ENCODE peak calls at places on chromosomes 4 and X, in nine cellular contexts. K, E, R, U, J, D, S, Q and L are unnamed samples. For H3K27me3 and H3K36me3, the result is how much of the 10 kb centered on the place peaks cover.

GRCh38 chr4:141768954-141769353 is 132.6 kb downstream of the IL15 start:
- DNase-seq in Q (no peak), E (peak), R (no peak), S (no peak), J (no peak), D (no peak), K (no peak), U (no peak), L (no peak)

GRCh38 chr4:57109530-57109846 is 697 bp downstream of the IGFBP7 start:
- DNase-seq in K (no peak), J (no peak), Q (no peak), D (no peak), U (no peak), E (no peak), R (no peak), S (no peak), L (no peak)

GRCh38 chr4:20320232-20320631 is 68.5 kb downstream of the SLIT2 start:
- DNase-seq in U (no peak), D (no peak), Q (no peak), K (no peak), E (peak), R (no peak), J (no peak), S (no peak), L (no peak)

GRCh38 chr4:93710101-93710846 is 118.3 kb upstream of the ATOH1 start:
- DNase-seq in R (peak), U (peak), S (no peak), E (peak), Q (no peak), K (no peak), D (no peak), J (no peak), L (no peak)

GRCh38 chr4:24657768-24658617 is 73.6 kb upstream of the DHX15 start:
- DNase-seq in K (no peak), Q (no peak), U (peak), J (no peak), E (peak), D (no peak), R (peak), S (no peak), L (no peak)

GRCh38 chr4:87896020-87896621 is 63.4 kb downstream of the MEPE start:
- DNase-seq in S (no peak), U (no peak), R (no peak), K (no peak), E (no peak), D (no peak), Q (peak), J (no peak), L (no peak)

GRCh38 chrX:21658152-21658737 is at the start of gene KLHL34:
- DNase-seq in E (no peak), Q (no peak), D (no peak), U (no peak), S (peak), J (no peak), R (no peak), K (no peak), L (no peak)

GRCh38 chr4:79917246-79917645 is 155.8 kb downstream of the ANTXR2 start:
- DNase-seq in R (no peak), D (peak), E (peak), S (no peak), K (peak), J (no peak), U (peak), Q (peak), L (peak)

GRCh38 chr4:104975617-104976016 is 171.1 kb upstream of the TET2 start:
- DNase-seq in J (no peak), S (no peak), U (no peak), D (no peak), Q (no peak), E (no peak), R (no peak), K (no peak), L (no peak)

GRCh38 chr4:171478181-171478580 is 335.0 kb upstream of the GALNTL6 start:
- DNase-seq in Q (no peak), U (no peak), K (no peak), J (no peak), D (no peak), E (no peak), S (no peak), R (no peak), L (no peak)

GRCh38 chrX:19792412-19792811 is 95.0 kb downstream of the SH3KBP1 start:
- DNase-seq in E (no peak), U (no peak), K (no peak), J (no peak), Q (no peak), R (no peak), D (no peak), S (no peak), L (no peak)

GRCh38 chr4:36152712-36153111 is 91.6 kb downstream of the ARAP2 start:
- DNase-seq in D (no peak), S (no peak), J (no peak), U (no peak), R (no peak), Q (no peak), E (peak), K (no peak), L (no peak)

GRCh38 chr4:77202491-77202890 is 45.5 kb downstream of the CCNG2 start:
- DNase-seq in D (no peak), S (no peak), U (no peak), K (no peak), E (no peak), R (no peak), J (no peak), Q (no peak), L (no peak)

GRCh38 chr4:55255171-55255570 is 90.9 kb upstream of the SRD5A3 start:
- DNase-seq in K (no peak), R (no peak), S (no peak), Q (no peak), J (no peak), D (no peak), U (no peak), E (no peak), L (no peak)

GRCh38 chrX:24506082-24506481 is 41.0 kb downstream of the PDK3 start:
- DNase-seq in E (no peak), S (no peak), U (peak), K (no peak), J (no peak), D (no peak), Q (no peak), R (no peak), L (no peak)

GRCh38 chrX:41922125-41922521 is 1.2 kb downstream of the CASK start:
- DNase-seq in Q (no peak), R (no peak), S (no peak), E (peak), K (peak), J (no peak), U (no peak), D (peak), L (no peak)

GRCh38 chr4:24753519-24753918 is 41.9 kb upstream of the SOD3 start:
- DNase-seq in J (no peak), R (no peak), U (no peak), S (no peak), K (no peak), Q (peak), E (no peak), D (no peak), L (no peak)

GRCh38 chr4:7070729-7071511 is 3.1 kb upstream of the GRPEL1 start:
- DNase-seq in J (peak), D (peak), U (peak), Q (peak), E (peak), R (peak), S (peak), K (peak), L (peak)

GRCh38 chr4:96955226-96955625 is 1115.3 kb downstream of the PDHA2 start:
- DNase-seq in J (no peak), U (no peak), R (no peak), D (no peak), E (no peak), Q (no peak), S (no peak), K (no peak), L (no peak)

GRCh38 chr4:7217039-7217438 is 24.7 kb downstream of the SORCS2 start:
- DNase-seq in R (no peak), Q (no peak), J (no peak), S (peak), E (no peak), U (no peak), K (no peak), D (no peak), L (no peak)

GRCh38 chr4:98653890-98654867 is 4.2 kb downstream of the TSPAN5 start:
- DNase-seq in U (no peak), K (no peak), E (no peak), S (no peak), D (no peak), Q (no peak), R (no peak), J (peak), L (no peak)

GRCh38 chrX:154987940-154988339 is 34.6 kb downstream of the F8 start:
- DNase-seq in J (no peak), D (no peak), E (no peak), S (no peak), Q (no peak), K (no peak), R (no peak), U (no peak), L (no peak)

GRCh38 chrX:136626237-136626636 is 21.7 kb upstream of the CD40LG start:
- DNase-seq in U (no peak), Q (no peak), S (no peak), J (no peak), E (no peak), R (no peak), K (no peak), D (no peak), L (no peak)

GRCh38 chrX:38880460-38880859 is 79.2 kb downstream of the MID1IP1 start:
- DNase-seq in S (no peak), D (no peak), U (no peak), K (no peak), R (no peak), Q (no peak), J (no peak), E (no peak), L (no peak)

GRCh38 chrX:145464650-145465049 is 217.3 kb downstream of the SPANXN1 start:
- DNase-seq in R (no peak), Q (no peak), D (no peak), K (no peak), S (no peak), E (no peak), U (no peak), J (no peak), L (no peak)

GRCh38 chr4:189084671-189085070 is 856.0 kb upstream of the FRG1 start:
- DNase-seq in J (no peak), D (no peak), R (no peak), S (no peak), K (no peak), Q (no peak), E (peak), U (no peak), L (no peak)

GRCh38 chrX:63754141-63754859 is 30.7 kb downstream of the ARHGEF9 start:
- DNase-seq in R (peak), U (no peak), K (peak), E (no peak), S (peak), J (no peak), Q (no peak), D (peak), L (peak)

DNA sequence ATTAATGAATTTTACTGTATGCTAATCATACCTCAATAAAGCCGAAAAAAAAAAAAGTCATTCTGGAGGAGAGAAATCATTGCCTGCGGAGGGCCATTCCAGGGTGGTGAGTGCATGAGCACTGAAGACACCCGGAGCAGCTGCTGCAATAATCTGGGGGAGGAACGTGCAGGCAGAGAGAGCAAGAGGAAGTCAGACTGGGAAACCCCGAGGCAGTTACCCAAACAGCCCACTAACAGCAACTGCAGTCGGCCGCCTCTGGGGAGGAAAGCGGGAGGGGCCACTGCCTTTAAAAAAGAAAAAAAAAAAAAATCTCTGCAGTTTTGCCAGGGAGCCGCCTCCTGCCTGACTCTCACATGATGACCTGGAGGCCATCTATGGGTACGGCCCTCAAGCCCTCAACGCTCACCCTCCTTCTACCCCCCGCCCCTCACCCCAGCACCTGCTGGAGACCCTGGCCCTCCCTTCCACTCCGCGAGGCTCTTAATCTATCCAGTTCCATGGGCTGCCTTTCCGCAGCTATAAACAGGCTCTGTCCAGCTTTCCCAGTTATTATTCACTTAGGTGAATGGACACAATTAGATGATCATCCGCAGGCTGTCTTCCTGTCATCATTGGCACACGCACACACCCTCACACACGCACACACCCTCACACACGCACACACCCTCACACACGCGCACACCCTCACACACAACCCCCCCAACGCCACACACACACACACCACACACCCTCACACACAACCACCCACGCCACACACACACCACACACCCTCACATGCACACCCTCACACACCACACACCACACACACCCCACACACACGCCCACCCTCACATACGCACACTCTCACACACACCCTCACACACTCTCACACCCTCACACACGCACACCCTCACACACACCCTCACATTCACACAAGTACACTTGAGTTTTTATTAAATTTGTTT is 3.4 kb upstream of the AVPR2 start:
- DNase-seq in D (peak), U (peak), Q (no peak), J (peak), E (peak), K (peak), R (peak), S (peak), L (peak)
- H3K27me3 ChIP-seq in D (under half), U (under half), Q (under half), J (under half), E (under half), K (under half), R (under half), S (under half), L (under half)

GRCh38 chrX:47206316-47206715 is 12.2 kb upstream of the CDK16 start:
- DNase-seq in K (no peak), J (no peak), D (no peak), U (no peak), S (no peak), R (no peak), E (no peak), Q (no peak), L (no peak)

GRCh38 chrX:47208108-47208507 is 10.4 kb upstream of the CDK16 start:
- DNase-seq in U (no peak), K (no peak), D (no peak), R (no peak), Q (no peak), S (no peak), J (no peak), E (no peak), L (no peak)

GRCh38 chrX:47202877-47203276 is 9.2 kb downstream of the UBA1 start:
- DNase-seq in E (no peak), J (no peak), D (no peak), U (no peak), Q (no peak), K (no peak), S (no peak), R (no peak), L (no peak)

GRCh38 chrX:47202316-47202715 is 8.7 kb downstream of the UBA1 start:
- DNase-seq in R (no peak), J (no peak), E (no peak), Q (no peak), S (no peak), K (no peak), D (no peak), U (no peak), L (no peak)

GRCh38 chrX:47204970-47205369 is 11.3 kb downstream of the UBA1 start:
- DNase-seq in D (no peak), Q (no peak), J (no peak), K (no peak), E (no peak), U (no peak), R (no peak), S (no peak), L (no peak)
- H3K36me3 ChIP-seq in D (half or more), Q (under half), J (half or more), K (half or more), E (half or more), U (under half), R (under half), S (under half), L (half or more)

DNA sequence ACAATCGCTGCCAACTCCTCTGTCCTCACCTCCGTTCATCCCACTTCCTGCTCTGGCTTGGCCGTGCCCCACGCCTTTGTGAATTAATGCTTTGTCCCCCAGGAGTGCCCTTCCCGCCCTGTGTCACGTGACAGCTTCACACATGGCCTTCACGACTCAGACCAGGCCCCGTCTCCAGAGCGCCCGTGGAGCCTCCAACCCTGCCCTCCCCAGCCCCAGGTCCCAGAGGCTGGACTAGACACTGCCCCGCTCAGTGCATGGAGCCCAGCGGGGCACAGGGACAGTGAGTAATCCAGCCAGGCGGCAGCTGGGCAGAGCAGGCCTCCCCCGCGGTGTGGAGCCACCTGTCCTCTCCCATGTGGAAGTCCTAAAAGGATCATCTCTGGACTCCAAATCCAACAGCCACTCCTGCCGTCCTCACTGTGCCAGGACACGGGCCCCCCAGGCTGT is 7.4 kb downstream of the ADRA2C start:
- DNase-seq in R (no peak), U (no peak), S (peak), E (no peak), K (no peak), Q (no peak), J (no peak), D (no peak), L (no peak)
- H3K27me3 ChIP-seq in R (under half), U (under half), S (under half), E (under half), K (under half), Q (under half), J (half or more), D (under half), L (under half)

GRCh38 chrX:8657883-8658282 is 74.1 kb downstream of the ANOS1 start:
- DNase-seq in D (no peak), S (no peak), U (no peak), E (no peak), R (no peak), K (no peak), J (no peak), Q (no peak), L (no peak)
- H3K36me3 ChIP-seq in D (under half), S (under half), U (under half), E (under half), R (under half), K (under half), J (under half), Q (under half), L (under half)

GRCh38 chr4:165156906-165157305 is 44.2 kb upstream of the TMEM192 start:
- DNase-seq in J (no peak), S (no peak), K (no peak), Q (no peak), U (no peak), R (no peak), D (no peak), E (no peak), L (no peak)
- H3K27me3 ChIP-seq in J (under half), S (under half), K (under half), Q (under half), U (under half), R (under half), D (under half), E (under half), L (under half)

GRCh38 chr4:2248044-2248780 is 6.3 kb upstream of the HAUS3 start:
- DNase-seq in E (peak), J (no peak), D (no peak), U (no peak), R (peak), K (no peak), Q (no peak), S (peak), L (no peak)

GRCh38 chr4:2248821-2249261 is 6.9 kb upstream of the HAUS3 start:
- DNase-seq in R (peak), U (no peak), E (peak), K (no peak), Q (no peak), J (no peak), S (peak), D (no peak), L (no peak)

GRCh38 chr4:2250003-2250763 is 8.3 kb upstream of the HAUS3 start:
- DNase-seq in E (peak), J (no peak), Q (no peak), S (peak), K (no peak), D (no peak), R (peak), U (no peak), L (peak)

GRCh38 chr4:2250764-2251072 is 8.8 kb upstream of the HAUS3 start:
- DNase-seq in K (no peak), R (peak), E (no peak), Q (no peak), D (no peak), U (no peak), J (peak), S (no peak), L (no peak)

DNA sequence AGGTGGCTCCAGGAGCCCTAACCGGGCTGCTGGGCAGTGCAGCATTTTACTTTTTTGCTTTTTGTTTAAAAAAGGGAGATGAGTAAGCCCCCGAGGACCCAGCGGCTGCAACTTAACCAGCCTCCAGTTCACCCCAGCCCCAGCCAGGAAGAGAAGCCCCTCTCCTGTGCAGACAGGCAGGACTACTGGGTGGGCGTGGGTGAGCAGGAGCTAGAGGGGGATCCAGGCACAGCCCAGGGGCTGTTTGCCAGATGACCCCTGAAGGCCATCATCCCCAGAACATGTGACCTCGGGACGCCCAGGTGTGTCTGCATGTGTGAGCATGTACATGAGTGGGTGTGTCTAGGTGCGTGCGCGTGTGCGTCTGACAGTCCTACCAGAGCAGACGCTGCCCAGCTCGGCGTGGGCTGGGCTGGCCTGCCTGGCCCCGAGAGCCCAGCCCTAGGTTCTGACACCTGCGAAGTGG is 7.6 kb upstream of the HAUS3 start:
- DNase-seq in S (no peak), U (no peak), Q (no peak), E (peak), D (no peak), R (peak), K (no peak), J (no peak), L (no peak)
- H3K36me3 ChIP-seq in S (under half), U (under half), Q (under half), E (under half), D (half or more), R (under half), K (under half), J (half or more), L (under half)

GRCh38 chr4:54092800-54093608 is 7.0 kb upstream of the GSX2 start:
- DNase-seq in J (no peak), K (no peak), R (no peak), Q (no peak), U (no peak), S (no peak), E (no peak), D (no peak), L (no peak)

GRCh38 chr4:54094449-54094848 is 5.5 kb upstream of the GSX2 start:
- DNase-seq in D (no peak), J (no peak), R (no peak), Q (no peak), U (no peak), E (no peak), K (no peak), S (no peak), L (no peak)

GRCh38 chr4:54095110-54095800 is 4.7 kb upstream of the GSX2 start:
- DNase-seq in R (no peak), J (no peak), E (no peak), S (no peak), U (no peak), Q (no peak), K (no peak), D (no peak), L (no peak)

GRCh38 chr4:54092405-54092759 is 7.6 kb upstream of the GSX2 start:
- DNase-seq in S (no peak), U (no peak), Q (no peak), D (no peak), E (no peak), K (no peak), J (no peak), R (no peak), L (no peak)

GRCh38 chr4:54093609-54094240 is 6.2 kb upstream of the GSX2 start:
- DNase-seq in R (no peak), Q (no peak), D (no peak), S (no peak), U (no peak), J (no peak), K (no peak), E (no peak), L (no peak)
- H3K27me3 ChIP-seq in R (under half), Q (under half), D (half or more), S (half or more), U (under half), J (half or more), K (half or more), E (under half), L (half or more)